ENCODE peak calls at places on chromosomes 4 and X, in five cellular contexts. T is sigmoid colon, A is activated B cell treated with CpG ODN at 0.5 μM for 24 hours, S is mucosa of descending colon, H is lower lobe of right lung. K is an unnamed sample.

GRCh38 chr4:140851032-140851636 is 94.9 kb upstream of the TBC1D9 start:
- DNase-seq in T (no peak), A (no peak), S (no peak), H (no peak), K (no peak)

GRCh38 chrX:112085149-112085548 is 2.6 kb upstream of the TRPC5 start:
- DNase-seq in T (no peak), A (no peak), S (no peak), H (no peak), K (no peak)

GRCh38 chr4:98383431-98384106 is 122.4 kb downstream of the RAP1GDS1 start:
- DNase-seq in T (no peak), A (no peak), S (no peak), H (no peak), K (no peak)

GRCh38 chrX:24426340-24426913 is 38.7 kb upstream of the PDK3 start:
- DNase-seq in T (no peak), A (no peak), S (no peak), H (no peak), K (no peak)

GRCh38 chr4:140427104-140427918 is at the start of gene CLGN:
- DNase-seq in T (peak), A (peak), S (peak), H (peak), K (peak)

GRCh38 chrX:47200385-47201150 is 6.9 kb downstream of the UBA1 start:
- DNase-seq in T (no peak), A (no peak), S (no peak), H (no peak), K (peak)

GRCh38 chr4:169243808-169244207 is 26.9 kb downstream of the SH3RF1 start:
- DNase-seq in T (no peak), A (no peak), S (no peak), H (no peak), K (no peak)

GRCh38 chr4:83361416-83362196 is 27.0 kb upstream of the HPSE start:
- DNase-seq in T (no peak), A (no peak), S (no peak), H (no peak), K (no peak)

GRCh38 chr4:128600996-128601857 is 208.3 kb upstream of the JADE1 start:
- DNase-seq in T (peak), A (no peak), S (peak), H (peak), K (no peak)

GRCh38 chr4:70443329-70443728 is 28.7 kb upstream of the MUC7 start:
- DNase-seq in T (no peak), A (no peak), S (no peak), H (no peak), K (no peak)

GRCh38 chr4:26490111-26490979 is at the start of gene CCKAR:
- DNase-seq in T (no peak), A (no peak), S (no peak), H (no peak), K (no peak)

GRCh38 chrX:17547658-17548057 is 172.7 kb downstream of the NHS start:
- DNase-seq in T (peak), A (no peak), S (peak), H (peak), K (no peak)

GRCh38 chr4:153211986-153212720 is 7.9 kb downstream of the TRIM2 start:
- DNase-seq in T (no peak), A (no peak), S (no peak), H (no peak), K (no peak)

GRCh38 chr4:130257271-130257670 is 1161.3 kb downstream of the C4orf33 start:
- DNase-seq in T (no peak), A (no peak), S (no peak), H (no peak), K (no peak)
- TF ChIP-seq CTCF in T (no peak), A (no peak), S (no peak), H (no peak), K (peak)

GRCh38 chr4:56619160-56619559 is 61.9 kb downstream of the HOPX start:
- DNase-seq in T (no peak), A (no peak), S (no peak), H (no peak), K (no peak)
- TF ChIP-seq CTCF in T (no peak), A (no peak), S (no peak), H (no peak), K (peak)

GRCh38 chr4:4480685-4481393 is 61.0 kb downstream of the STX18 start:
- DNase-seq in T (no peak), A (no peak), S (no peak), H (no peak), K (no peak)
- TF ChIP-seq CTCF in T (no peak), A (no peak), S (no peak), H (peak), K (peak)

DNA sequence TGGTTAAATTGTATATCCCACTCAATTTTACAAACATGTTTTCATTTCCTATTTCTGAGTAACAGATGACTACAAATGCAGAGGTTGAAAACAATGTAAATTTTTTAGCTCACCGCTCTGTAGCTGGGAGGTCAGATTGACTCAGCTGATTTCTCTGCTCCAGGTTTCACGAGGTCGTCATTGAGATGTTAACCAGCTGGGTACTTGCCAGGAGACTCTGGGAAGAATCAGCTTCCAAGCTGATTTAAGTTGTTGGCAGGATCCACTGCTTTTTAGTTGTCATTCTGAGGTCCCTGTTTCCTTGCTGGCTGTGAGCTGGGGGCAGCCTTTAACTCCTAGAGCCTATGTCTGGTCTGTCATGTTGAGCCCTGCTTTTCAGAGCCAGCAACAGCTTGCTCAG is 864.3 kb upstream of the AGA start:
- DNase-seq in T (no peak), A (no peak), S (no peak), H (no peak), K (no peak)
- TF ChIP-seq CTCF in T (no peak), A (no peak), S (no peak), H (no peak), K (no peak)

GRCh38 chr4:186952709-186953108 is 229.1 kb upstream of the FAT1 start:
- DNase-seq in T (no peak), A (no peak), S (no peak), H (no peak), K (no peak)

GRCh38 chr4:186946682-186947294 is 223.1 kb upstream of the FAT1 start:
- DNase-seq in T (no peak), A (no peak), S (peak), H (no peak), K (no peak)

GRCh38 chr4:186946140-186946539 is 222.5 kb upstream of the FAT1 start:
- DNase-seq in T (no peak), A (no peak), S (peak), H (no peak), K (no peak)

GRCh38 chr4:186949847-186950246 is 226.2 kb upstream of the FAT1 start:
- DNase-seq in T (no peak), A (no peak), S (no peak), H (no peak), K (no peak)

DNA sequence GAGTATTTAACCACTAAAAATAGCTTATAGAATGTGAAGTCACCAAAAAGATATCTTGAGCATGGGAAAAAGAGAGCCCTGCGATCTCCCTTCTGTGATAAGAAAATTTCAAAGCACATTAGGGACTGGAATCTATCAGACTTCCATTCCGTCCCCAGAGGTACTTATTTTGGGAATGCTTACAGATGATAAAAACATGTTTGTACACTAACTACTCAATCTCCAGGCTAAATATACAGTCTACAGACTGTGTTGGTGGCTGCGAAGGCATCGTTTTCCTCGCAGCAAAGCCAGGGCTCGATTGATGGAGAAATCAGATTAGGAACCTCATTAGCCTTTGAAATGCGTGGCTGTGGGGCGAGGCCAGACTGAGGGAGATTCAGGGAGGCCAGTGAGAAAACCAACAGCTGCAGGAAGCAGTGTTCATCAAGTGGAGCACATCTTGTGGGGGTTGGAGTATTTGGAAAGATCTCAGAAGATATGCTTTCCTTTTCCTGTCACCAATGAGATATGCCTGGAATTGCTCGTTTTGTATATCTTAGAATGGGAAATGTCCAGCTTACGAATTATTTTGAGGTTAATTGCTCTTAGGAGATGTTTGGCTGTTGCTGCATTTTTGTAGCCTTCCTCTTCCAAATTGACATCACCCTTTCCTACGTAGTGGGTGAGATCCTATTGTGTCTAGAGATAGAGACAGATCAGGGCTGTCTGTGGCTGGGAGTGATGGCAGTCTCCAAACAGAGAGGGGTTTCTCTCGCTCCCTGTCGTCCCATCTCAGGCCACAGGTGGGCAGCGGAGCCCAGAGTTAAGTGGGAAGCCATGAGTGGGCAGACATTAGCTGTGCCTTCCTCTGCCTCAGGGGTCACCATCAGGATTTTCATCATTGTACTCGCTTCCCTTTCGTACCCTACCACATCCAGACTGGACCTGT is 225.0 kb upstream of the FAT1 start:
- DNase-seq in T (no peak), A (no peak), S (no peak), H (no peak), K (no peak)
- TF ChIP-seq CTCF in T (no peak), A (no peak), S (no peak), H (peak), K (peak)

DNA sequence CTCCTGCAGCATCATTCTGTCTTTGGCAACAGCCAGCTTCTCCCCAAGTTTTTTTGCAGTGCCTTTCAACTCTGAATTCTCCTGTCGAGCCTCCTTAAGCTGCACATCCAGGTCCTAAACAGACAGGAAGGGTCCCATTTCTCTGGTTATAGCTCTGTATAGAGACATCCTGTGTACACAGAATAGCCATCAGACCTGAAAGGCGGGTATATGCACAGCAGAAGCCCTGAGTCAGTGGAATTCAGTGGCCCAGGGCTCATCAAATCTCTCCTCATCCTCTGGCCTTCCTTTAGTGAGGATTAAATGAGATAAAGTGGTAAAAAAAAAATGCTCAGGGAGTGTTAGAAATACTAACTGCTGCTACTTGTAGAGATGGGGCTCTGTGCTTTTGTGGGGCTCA is 73.8 kb downstream of the FAM184B start:
- DNase-seq in T (no peak), A (no peak), S (no peak), H (no peak), K (no peak)
- TF ChIP-seq CTCF in T (no peak), A (no peak), S (no peak), H (no peak), K (no peak)